ENCODE peak calls at places on chromosomes 7 and 10, in ten cellular contexts. M is hypothalamus, U is caudate nucleus, X is occipital lobe, K is neural crest cell, L is HFF-Myc, W is psoas muscle, E is epithelial cell of esophagus, F is GDM1, B is AG10803. G is an unnamed sample.

GRCh38 chr10:35307297-35307696 is 29.0 kb upstream of the CCNY start:
- DNase-seq in F (no peak), L (no peak), M (no peak), W (no peak), E (peak), X (no peak), K (no peak), U (no peak), B (peak), G (no peak)

GRCh38 chr10:131396108-131397010 is 84.8 kb upstream of the TCERG1L start:
- DNase-seq in U (no peak), F (no peak), E (no peak), W (no peak), L (no peak), M (no peak), X (no peak), B (no peak), K (no peak), G (no peak)

GRCh38 chr10:118823256-118823907 is 68.6 kb upstream of the CACUL1 start:
- DNase-seq in M (no peak), W (no peak), L (no peak), K (no peak), U (no peak), F (no peak), B (no peak), E (no peak), X (no peak), G (no peak)

GRCh38 chr7:15864260-15864991 is 177.9 kb upstream of the MEOX2 start:
- DNase-seq in X (no peak), E (no peak), W (no peak), U (no peak), B (no peak), M (no peak), K (no peak), L (no peak), F (no peak), G (no peak)

GRCh38 chr7:29878081-29878688 is 71.9 kb downstream of the WIPF3 start:
- DNase-seq in L (peak), E (peak), K (no peak), M (no peak), F (peak), X (no peak), U (no peak), W (no peak), B (peak), G (peak)

GRCh38 chr10:122566632-122567031 is 6.1 kb downstream of the DMBT1 start:
- DNase-seq in X (no peak), F (no peak), B (no peak), W (no peak), K (no peak), U (no peak), E (no peak), L (no peak), M (no peak), G (no peak)

GRCh38 chr10:114507449-114507848 is 103.1 kb upstream of the AFAP1L2 start:
- DNase-seq in B (no peak), L (no peak), E (peak), F (no peak), U (no peak), X (no peak), W (no peak), M (no peak), K (no peak), G (no peak)

GRCh38 chr7:77383333-77383740 is 32.8 kb downstream of the GSAP start:
- DNase-seq in L (no peak), K (no peak), W (no peak), B (peak), F (no peak), X (no peak), M (no peak), U (no peak), E (peak), G (no peak)

G was measured in AML-193.